ENCODE peak calls at places on chromosomes 2 and 18, in ten cellular contexts. N is transverse colon; O is pancreas; B is AG04450; Q is psoas muscle; L is hepatocyte; I is CD8-positive, alpha-beta T cell; J is AG10803; W is brain microvascular endothelial cell; A is kidney epithelial cell. U is an unnamed sample.

GRCh38 chr2:96143848-96144480 is 1.3 kb downstream of the DUSP2 start:
- DNase-seq in L (no peak), O (peak), Q (peak), N (peak), A (no peak), I (no peak), W (no peak), B (no peak), J (no peak), U (no peak)

GRCh38 chr2:157822993-157823392 is 53.1 kb downstream of the ACVR1 start:
- DNase-seq in Q (no peak), J (no peak), A (no peak), O (no peak), N (no peak), I (no peak), B (no peak), L (no peak), W (no peak), U (no peak)

GRCh38 chr2:220946552-220946951 is 625.6 kb downstream of the EPHA4 start:
- DNase-seq in L (no peak), Q (no peak), I (no peak), O (no peak), A (no peak), J (no peak), W (peak), B (no peak), N (no peak), U (no peak)

GRCh38 chr2:27041708-27042107 is 8.9 kb downstream of the TMEM214 start:
- DNase-seq in N (no peak), W (no peak), B (no peak), A (no peak), Q (peak), I (no peak), O (no peak), J (no peak), L (no peak), U (no peak)

GRCh38 chr2:634670-635395 is 42.4 kb downstream of the TMEM18 start:
- DNase-seq in W (no peak), N (no peak), I (no peak), B (no peak), A (peak), J (no peak), L (peak), O (no peak), Q (no peak), U (no peak)

GRCh38 chr2:2644040-2644439 is 313.0 kb upstream of the MYT1L start:
- DNase-seq in J (no peak), Q (no peak), W (no peak), O (no peak), N (no peak), L (no peak), B (no peak), I (no peak), A (no peak), U (no peak)

GRCh38 chr2:162058973-162059668 is 14.9 kb downstream of the DPP4 start:
- DNase-seq in N (no peak), L (no peak), J (no peak), W (no peak), B (no peak), A (peak), O (no peak), Q (no peak), I (no peak), U (no peak)

GRCh38 chr18:47248610-47249343 is 2.7 kb downstream of the SKOR2 start:
- DNase-seq in N (no peak), J (no peak), B (no peak), O (no peak), A (no peak), W (no peak), I (no peak), L (no peak), Q (no peak), U (no peak)

GRCh38 chr2:117674172-117674571 is 140.3 kb upstream of the DDX18 start:
- DNase-seq in N (no peak), L (no peak), A (no peak), Q (no peak), O (no peak), W (no peak), J (no peak), B (no peak), I (no peak), U (no peak)

GRCh38 chr2:187615364-187615763 is 61.1 kb upstream of the TFPI start:
- DNase-seq in A (no peak), J (peak), O (no peak), Q (no peak), N (no peak), I (no peak), L (no peak), B (no peak), W (no peak), U (no peak)

GRCh38 chr2:239817011-239817490 is 208.1 kb downstream of the NDUFA10 start:
- DNase-seq in O (no peak), J (no peak), W (no peak), Q (no peak), B (no peak), N (no peak), L (no peak), A (no peak), I (no peak), U (peak)

GRCh38 chr18:47480166-47480565 is 228.7 kb upstream of the SKOR2 start:
- DNase-seq in B (no peak), Q (no peak), A (no peak), J (no peak), N (no peak), I (no peak), L (no peak), W (no peak), O (no peak), U (no peak)

GRCh38 chr2:201116959-201117734 is 1.2 kb downstream of the CFLAR start:
- DNase-seq in N (peak), B (peak), L (peak), A (no peak), I (no peak), W (peak), Q (peak), J (peak), O (no peak), U (no peak)

GRCh38 chr18:30705943-30706342 is 336.6 kb downstream of the DSC3 start:
- DNase-seq in N (no peak), J (no peak), O (no peak), I (no peak), B (no peak), Q (no peak), L (no peak), A (no peak), W (no peak), U (no peak)

GRCh38 chr2:31203916-31204315 is 13.4 kb downstream of the CAPN14 start:
- DNase-seq in W (no peak), O (no peak), L (no peak), B (no peak), N (no peak), Q (no peak), A (no peak), I (no peak), J (no peak), U (no peak)

GRCh38 chr2:191836853-191837769 is 9.8 kb downstream of the CAVIN2 start:
- DNase-seq in N (no peak), W (no peak), L (no peak), B (no peak), O (no peak), A (no peak), J (no peak), Q (no peak), I (no peak), U (no peak)

GRCh38 chr2:230927711-230928341 is 2.8 kb upstream of the GPR55 start:
- DNase-seq in I (no peak), B (no peak), O (peak), N (peak), A (no peak), W (no peak), J (no peak), Q (no peak), L (no peak), U (no peak)

GRCh38 chr18:53544926-53545325 is 679.5 kb downstream of the MBD2 start:
- DNase-seq in J (no peak), A (no peak), L (no peak), Q (no peak), O (no peak), I (no peak), B (no peak), N (no peak), W (no peak), U (no peak)

GRCh38 chr2:181839811-181840210 is 51.7 kb upstream of the ITPRID2 start:
- DNase-seq in N (no peak), L (no peak), I (no peak), Q (no peak), B (peak), W (no peak), A (no peak), O (no peak), J (no peak), U (no peak)

GRCh38 chr2:76498387-76498786 is 787.7 kb upstream of the GCFC2 start:
- DNase-seq in A (no peak), Q (no peak), J (no peak), W (no peak), N (no peak), B (no peak), O (no peak), L (no peak), I (no peak), U (no peak)

GRCh38 chr2:125679903-125680302 is 976.1 kb upstream of the GYPC start:
- DNase-seq in N (peak), A (no peak), O (no peak), Q (no peak), L (peak), B (no peak), I (no peak), J (no peak), W (no peak), U (no peak)

GRCh38 chr2:235421618-235422017 is 72.2 kb upstream of the AGAP1 start:
- DNase-seq in A (no peak), B (no peak), O (peak), L (no peak), N (no peak), I (no peak), J (no peak), W (no peak), Q (no peak), U (no peak)

GRCh38 chr2:37877457-37878315 is 47.4 kb upstream of the RMDN2 start:
- DNase-seq in I (no peak), J (peak), N (no peak), W (peak), O (no peak), A (no peak), B (no peak), Q (no peak), L (peak), U (no peak)

GRCh38 chr2:151808258-151809072 is 19.8 kb downstream of the ARL5A start:
- DNase-seq in N (no peak), L (no peak), B (no peak), Q (no peak), I (no peak), O (no peak), J (peak), W (peak), A (no peak), U (no peak)

GRCh38 chr2:201118957-201119848 is 3.2 kb downstream of the CFLAR start:
- DNase-seq in A (no peak), N (no peak), O (no peak), J (peak), I (no peak), L (peak), B (peak), Q (no peak), W (no peak), U (no peak)

GRCh38 chr2:217853301-217853881 is 149.4 kb downstream of the TNS1 start:
- DNase-seq in W (no peak), Q (peak), B (peak), J (peak), N (no peak), A (no peak), I (no peak), O (no peak), L (peak), U (no peak)

GRCh38 chr2:162025121-162025911 is 48.7 kb downstream of the DPP4 start:
- DNase-seq in W (no peak), Q (no peak), N (no peak), B (peak), A (no peak), I (no peak), L (no peak), J (peak), O (no peak), U (no peak)

GRCh38 chr18:5066380-5066977 is 130.6 kb downstream of the AKAIN1 start:
- DNase-seq in B (no peak), I (no peak), J (no peak), O (no peak), L (peak), W (no peak), Q (no peak), N (peak), A (no peak), U (no peak)

GRCh38 chr2:65639156-65639876 is 206.9 kb upstream of the SPRED2 start:
- DNase-seq in Q (no peak), B (no peak), I (no peak), A (no peak), W (peak), O (no peak), N (no peak), J (peak), L (peak), U (no peak)

GRCh38 chr2:98455494-98455976 is 10.9 kb downstream of the INPP4A start:
- DNase-seq in B (no peak), L (no peak), O (no peak), I (peak), N (no peak), A (no peak), W (no peak), J (peak), Q (no peak), U (no peak)

GRCh38 chr2:101858246-101858645 is 133.5 kb upstream of the IL1R2 start:
- DNase-seq in W (no peak), J (no peak), O (no peak), A (peak), L (peak), I (no peak), N (no peak), Q (no peak), B (no peak), U (no peak)

GRCh38 chr18:22637787-22638186 is 220.1 kb upstream of the CTAGE1 start:
- DNase-seq in L (peak), O (no peak), W (peak), N (no peak), Q (no peak), I (no peak), A (peak), J (peak), B (peak), U (no peak)

GRCh38 chr18:66872277-66872676 is 268.4 kb upstream of the CDH19 start:
- DNase-seq in A (no peak), L (peak), N (no peak), I (no peak), O (no peak), J (no peak), W (peak), Q (no peak), B (no peak), U (no peak)

GRCh38 chr2:168357799-168358504 is 98.1 kb upstream of the CERS6 start:
- DNase-seq in W (no peak), A (no peak), O (no peak), N (peak), I (no peak), B (no peak), L (no peak), Q (no peak), J (no peak), U (no peak)

DNA sequence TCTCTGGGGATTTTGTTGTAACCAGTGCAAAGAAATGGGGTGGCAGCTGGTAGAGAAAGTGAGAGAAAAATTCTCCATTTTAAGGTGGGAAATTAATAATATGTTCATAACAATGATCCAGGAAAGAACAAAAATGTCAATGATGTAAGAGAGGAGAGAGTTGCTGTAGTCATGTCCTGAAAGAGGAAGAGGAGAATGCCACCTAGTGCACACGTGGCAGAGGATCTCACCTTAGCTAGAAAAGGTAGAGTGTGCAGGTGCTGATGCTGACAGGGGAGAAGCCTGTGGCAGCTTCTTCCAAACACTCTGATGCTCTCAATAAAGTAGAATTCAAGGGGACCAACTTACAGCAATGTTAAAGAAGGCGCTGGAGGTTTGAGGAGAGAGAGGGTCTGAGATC is 282.9 kb upstream of the PKDCC start:
- DNase-seq in J (no peak), A (no peak), L (no peak), N (no peak), W (no peak), B (no peak), O (no peak), I (no peak), Q (no peak), U (no peak)
- TF ChIP-seq CTCF in J (no peak), A (no peak), L (no peak), N (no peak), W (no peak), B (no peak), O (no peak), I (no peak), Q (no peak), U (no peak)

GRCh38 chr2:175999283-175999819 is 2.7 kb downstream of the LNPK start:
- DNase-seq in O (no peak), B (no peak), N (no peak), J (no peak), W (no peak), Q (no peak), L (no peak), I (no peak), A (no peak), U (no peak)
- H3K4me3 ChIP-seq in O (no peak), B (no peak), N (no peak), J (no peak), W (no peak), Q (peak), L (no peak), I (no peak), A (no peak), U (no peak)

GRCh38 chr2:237715459-237715947 is 83.1 kb upstream of the RBM44 start:
- DNase-seq in B (no peak), W (no peak), N (peak), O (peak), J (no peak), Q (no peak), A (no peak), L (peak), I (no peak), U (no peak)
- TF ChIP-seq CTCF in B (no peak), W (no peak), N (no peak), O (no peak), J (no peak), Q (no peak), A (no peak), L (no peak), I (no peak), U (no peak)

DNA sequence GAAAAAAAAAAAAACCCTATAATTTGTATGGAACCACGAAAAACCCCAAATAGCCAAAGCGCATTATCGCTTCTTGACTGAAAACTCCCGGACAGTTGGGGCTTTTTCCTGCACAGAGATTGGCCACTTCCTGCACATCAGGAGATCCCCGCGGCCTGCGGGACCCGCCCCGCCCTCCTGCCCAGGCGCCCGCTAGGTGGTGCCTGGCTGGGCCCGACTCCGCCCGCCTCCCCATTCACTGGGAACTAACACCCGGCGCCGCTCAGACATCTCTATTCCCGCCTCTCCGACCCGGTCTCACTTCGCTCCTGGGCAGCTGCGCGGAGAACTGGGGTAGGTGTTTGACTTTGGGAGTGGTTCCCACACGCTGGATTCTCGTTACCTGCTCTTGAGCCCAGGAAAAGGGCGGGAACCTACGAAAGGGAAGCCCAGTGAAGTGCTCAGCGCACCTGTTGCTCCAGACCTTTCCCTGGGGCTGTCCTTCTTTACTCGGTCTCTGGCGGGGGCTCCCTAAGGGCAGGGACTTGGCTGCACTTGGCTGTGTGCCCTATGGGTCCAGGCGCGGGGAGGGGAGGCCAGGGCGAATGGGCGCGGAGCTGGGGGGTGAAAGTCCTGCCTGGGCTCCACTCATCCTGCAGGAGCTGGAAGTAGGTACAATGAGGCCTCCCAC is at the start of gene HMSD:
- DNase-seq in B (no peak), A (no peak), L (peak), N (peak), Q (no peak), I (no peak), O (peak), W (peak), J (peak), U (peak)
- H3K4me3 ChIP-seq in B (peak), A (peak), L (no peak), N (peak), Q (peak), I (no peak), O (no peak), W (peak), J (peak), U (peak)

DNA sequence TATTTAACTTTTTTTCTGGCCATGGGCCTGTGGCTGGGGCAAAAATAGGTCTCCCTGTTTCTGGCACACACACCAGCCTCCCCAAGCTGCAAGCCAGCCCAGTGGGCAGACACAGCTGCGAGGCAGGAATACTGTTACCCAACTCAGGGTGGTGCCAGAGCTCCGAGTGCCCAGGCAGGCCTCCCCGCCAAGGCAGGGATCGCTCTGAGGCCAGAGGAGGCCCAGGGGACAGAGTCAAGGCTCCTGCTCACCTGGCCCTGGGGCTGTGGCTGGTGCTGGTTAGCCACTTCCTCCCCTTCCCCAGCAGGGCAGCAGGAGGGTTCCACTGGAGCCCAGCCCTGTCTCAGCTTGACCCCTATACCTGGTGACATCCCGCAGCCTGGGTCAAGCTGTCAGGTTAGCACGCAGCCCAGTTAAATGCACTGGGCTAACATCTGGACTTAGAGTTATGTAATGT is 67.1 kb upstream of the EPAS1 start:
- DNase-seq in Q (peak), L (peak), O (no peak), B (no peak), J (no peak), I (no peak), W (no peak), A (peak), N (no peak), U (no peak)
- TF ChIP-seq CTCF in Q (peak), L (no peak), O (no peak), B (no peak), J (no peak), I (no peak), W (peak), A (peak), N (no peak), U (peak)